ENCODE peak calls at places on chromosomes 13 and 19, in seven cellular contexts. Z is ascending aorta, C is IMR-90, E is heart right ventricle, K is caudate nucleus, O is fibroblast of lung, N is adrenal gland. J is an unnamed sample.

GRCh38 chr13:32200741-32201140 is 114.4 kb downstream of the ZAR1L start:
- DNase-seq in Z (no peak), C (no peak), E (no peak), K (no peak), O (no peak), N (no peak), J (no peak)

GRCh38 chr19:3374369-3375112 is 8.2 kb downstream of the NFIC start:
- DNase-seq in Z (no peak), C (no peak), E (peak; percentile 59), K (no peak), O (peak; percentile 51), N (peak; percentile 91), J (peak; percentile 95)

GRCh38 chr13:53250272-53250875 is 221.8 kb downstream of the OLFM4 start:
- DNase-seq in Z (no peak), C (peak; percentile 72), E (peak; percentile 13), K (peak; percentile 27), O (peak; percentile 78), N (peak; percentile 36), J (no peak)

GRCh38 chr13:112871742-112872141 is 97.3 kb upstream of the MCF2L start:
- DNase-seq in Z (no peak), C (no peak), E (no peak), K (no peak), O (no peak), N (no peak), J (no peak)

GRCh38 chr13:59721889-59722579 is 441.7 kb downstream of the DIAPH3 start:
- DNase-seq in Z (no peak), C (no peak), E (no peak), K (no peak), O (no peak), N (no peak), J (no peak)

GRCh38 chr13:75312884-75313520 is 169.0 kb downstream of the TBC1D4 start:
- DNase-seq in Z (no peak), C (no peak), E (no peak), K (no peak), O (no peak), N (no peak), J (no peak)

GRCh38 chr13:72453161-72453560 is 274.3 kb downstream of the MZT1 start:
- DNase-seq in Z (no peak), C (no peak), E (no peak), K (no peak), O (no peak), N (no peak), J (no peak)

GRCh38 chr19:51777570-51778460 is 16.8 kb downstream of the FPR2 start:
- DNase-seq in Z (no peak), C (peak; percentile 80), E (peak; percentile 78), K (peak; percentile 54), O (peak; percentile 90), N (peak; percentile 56), J (peak; percentile 64)

GRCh38 chr19:31272707-31273106 is 76.5 kb downstream of the TSHZ3 start:
- DNase-seq in Z (no peak), C (no peak), E (no peak), K (no peak), O (no peak), N (no peak), J (peak; percentile 51)

GRCh38 chr19:31338069-31338767 is 11.0 kb downstream of the TSHZ3 start:
- DNase-seq in Z (no peak), C (peak; percentile 85), E (peak; percentile 68), K (no peak), O (peak; percentile 88), N (no peak), J (peak; percentile 80)

GRCh38 chr19:33235269-33235995 is 9.8 kb upstream of the SLC7A10 start:
- DNase-seq in Z (no peak), C (peak; percentile 55), E (peak; percentile 71), K (peak; percentile 79), O (peak; percentile 66), N (peak; percentile 78), J (peak; percentile 84)

GRCh38 chr13:35926859-35927530 is 204.2 kb downstream of the DCLK1 start:
- DNase-seq in Z (no peak), C (peak; percentile 30), E (no peak), K (no peak), O (peak; percentile 53), N (no peak), J (no peak)

GRCh38 chr19:56273563-56274117 is 1.1 kb downstream of the EDDM13 start:
- DNase-seq in Z (no peak), C (peak; percentile 45), E (no peak), K (no peak), O (no peak), N (no peak), J (no peak)

GRCh38 chr13:111548805-111549204 is 228.4 kb downstream of the TEX29 start:
- DNase-seq in Z (no peak), C (no peak), E (no peak), K (no peak), O (no peak), N (no peak), J (no peak)

GRCh38 chr19:31054430-31054829 is 294.8 kb downstream of the TSHZ3 start:
- DNase-seq in Z (no peak), C (peak; percentile 83), E (peak; percentile 14), K (no peak), O (peak; percentile 76), N (no peak), J (peak; percentile 23)

GRCh38 chr19:29544656-29545360 is 19.0 kb downstream of the VSTM2B start:
- DNase-seq in Z (no peak), C (no peak), E (no peak), K (no peak), O (no peak), N (no peak), J (no peak)

GRCh38 chr13:20105161-20105689 is 55.6 kb downstream of the GJA3 start:
- DNase-seq in Z (no peak), C (no peak), E (no peak), K (no peak), O (no peak), N (no peak), J (no peak)

GRCh38 chr19:29867984-29868383 is 56.2 kb downstream of the CCNE1 start:
- DNase-seq in Z (no peak), C (no peak), E (no peak), K (no peak), O (no peak), N (no peak), J (no peak)

GRCh38 chr13:112635323-112635722 is 47.4 kb upstream of the TUBGCP3 start:
- DNase-seq in Z (no peak), C (no peak), E (no peak), K (no peak), O (no peak), N (no peak), J (no peak)

GRCh38 chr19:12847159-12848139 is 9.1 kb downstream of the MAST1 start:
- DNase-seq in Z (peak; percentile 43), C (peak; percentile 73), E (peak; percentile 68), K (peak; percentile 68), O (peak; percentile 66), N (peak; percentile 91), J (peak; percentile 73)

GRCh38 chr13:51734786-51735185 is 69.2 kb downstream of the DHRS12 start:
- DNase-seq in Z (no peak), C (peak; percentile 50), E (no peak), K (no peak), O (no peak), N (no peak), J (no peak)

GRCh38 chr19:1295169-1296012 is 9.7 kb downstream of the EFNA2 start:
- DNase-seq in Z (no peak), C (no peak), E (no peak), K (no peak), O (no peak), N (no peak), J (no peak)

GRCh38 chr13:20667857-20668256 is 35.6 kb upstream of the IL17D start:
- DNase-seq in Z (no peak), C (peak; percentile 3), E (no peak), K (no peak), O (no peak), N (no peak), J (no peak)

GRCh38 chr19:48681127-48681470 is 8.3 kb upstream of the NTN5 start:
- DNase-seq in Z (no peak), C (peak; percentile 93), E (no peak), K (peak; percentile 83), O (peak; percentile 85), N (no peak), J (no peak)

DNA sequence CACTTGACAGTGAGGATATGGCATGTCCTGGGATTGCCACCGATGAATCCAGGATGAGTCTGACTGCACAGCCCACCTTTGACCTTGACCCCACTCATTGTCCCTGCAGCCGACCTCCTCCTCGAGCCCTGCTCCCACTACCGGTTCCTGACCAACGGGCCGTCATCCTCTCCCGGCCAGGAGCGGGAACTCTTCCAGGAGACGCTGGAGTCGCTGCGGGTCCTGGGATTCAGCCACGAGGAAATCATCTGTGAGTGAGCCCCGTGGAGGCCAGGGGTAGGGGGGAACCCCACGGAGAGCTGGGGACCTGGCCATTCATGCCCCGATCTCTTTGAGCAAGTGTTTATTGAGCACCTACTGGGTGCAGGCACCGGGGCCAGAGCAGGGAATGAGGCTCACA is 28.4 kb downstream of the MYH14 start:
- DNase-seq in Z (no peak), C (no peak), E (no peak), K (no peak), O (no peak), N (no peak), J (no peak)
- H3K27ac ChIP-seq in Z (no peak overlapping the region), C (no peak overlapping the region), E (no peak overlapping the region), K (no peak overlapping the region), O (no peak overlapping the region), N (no peak overlapping the region), J (no peak overlapping the region)

GRCh38 chr13:106398289-106398688 is 137.2 kb downstream of the EFNB2 start:
- DNase-seq in Z (no peak), C (no peak), E (no peak), K (no peak), O (no peak), N (no peak), J (no peak)
- H3K27ac ChIP-seq in Z (no peak overlapping the region), C (no peak overlapping the region), E (no peak overlapping the region), K (no peak overlapping the region), O (no peak overlapping the region), N (no peak overlapping the region), J (no peak overlapping the region)

GRCh38 chr19:35206379-35206778 is 22.2 kb downstream of the FAM187B start:
- DNase-seq in Z (no peak), C (no peak), E (no peak), K (no peak), O (no peak), N (no peak), J (no peak)
- H3K27ac ChIP-seq in Z (no peak overlapping the region), C (no peak overlapping the region), E (no peak overlapping the region), K (no peak overlapping the region), O (no peak overlapping the region), N (no peak overlapping the region), J (no peak overlapping the region)

GRCh38 chr13:40777166-40777956 is 6.4 kb upstream of the MRPS31 start:
- DNase-seq in Z (no peak), C (peak; percentile 37), E (peak; percentile 47), K (peak; percentile 15), O (peak; percentile 63), N (peak; percentile 29), J (no peak)
- H3K27ac ChIP-seq in Z (no peak overlapping the region), C (no peak overlapping the region), E (no peak overlapping the region), K (no peak overlapping the region), O (no peak overlapping the region), N (no peak overlapping the region), J (no peak overlapping the region)

GRCh38 chr19:6092329-6093286 is 17.7 kb downstream of the RFX2 start:
- DNase-seq in Z (peak; percentile 75), C (peak; percentile 88), E (peak; percentile 78), K (peak; percentile 77), O (peak; percentile 71), N (peak; percentile 87), J (peak; percentile 90)
- H3K27ac ChIP-seq in Z (peak overlapping the region; percentile 92), C (peak overlapping the region; percentile 77), E (peak overlapping the region; percentile 27), K (peak overlapping the region; percentile 89), O (peak overlapping the region; percentile 95), N (peak overlapping the region; percentile 91), J (peak overlapping the region; percentile 92)